ENCODE peak calls at places on chromosomes 16 and 17, in nine cellular contexts. One of them, this sample, is unnamed.

GRCh38 chr16:1538804-1539520 is 5.5 kb downstream of the TMEM204 start:
- DNase-seq in heart right ventricle: no peak
- DNase-seq in fibroblast of mammary gland: no peak
- DNase-seq in T-cell: no peak
- DNase-seq in kidney glomerular epithelial cell: no peak
- DNase-seq in MV-4-11: no peak
- DNase-seq in NCI-H510A: no peak
- DNase-seq in NCI-H1417: no peak
- DNase-seq in SW480: no peak
- DNase-seq in this sample: peak; percentile 71

GRCh38 chr17:888998-889401 is 90.6 kb downstream of the NXN start:
- DNase-seq in SW480: no peak
- DNase-seq in fibroblast of mammary gland: no peak
- DNase-seq in kidney glomerular epithelial cell: no peak
- DNase-seq in MV-4-11: peak; percentile 52
- DNase-seq in T-cell: peak; percentile 7
- DNase-seq in NCI-H510A: no peak
- DNase-seq in heart right ventricle: no peak
- DNase-seq in NCI-H1417: peak; percentile 60
- DNase-seq in this sample: no peak

GRCh38 chr16:86049641-86050040 is 150.7 kb downstream of the IRF8 start:
- DNase-seq in heart right ventricle: no peak
- DNase-seq in SW480: no peak
- DNase-seq in NCI-H510A: no peak
- DNase-seq in fibroblast of mammary gland: no peak
- DNase-seq in NCI-H1417: no peak
- DNase-seq in kidney glomerular epithelial cell: no peak
- DNase-seq in T-cell: no peak
- DNase-seq in MV-4-11: no peak
- DNase-seq in this sample: no peak

GRCh38 chr17:2087597-2088211 is 32.8 kb downstream of the HIC1 start:
- DNase-seq in heart right ventricle: peak; percentile 67
- DNase-seq in fibroblast of mammary gland: peak; percentile 64
- DNase-seq in kidney glomerular epithelial cell: no peak
- DNase-seq in NCI-H510A: no peak
- DNase-seq in T-cell: peak; percentile 9
- DNase-seq in NCI-H1417: no peak
- DNase-seq in MV-4-11: peak; percentile 99
- DNase-seq in SW480: no peak
- DNase-seq in this sample: no peak

GRCh38 chr17:13306310-13306962 is 288.6 kb upstream of the ELAC2 start:
- DNase-seq in SW480: peak; percentile 77
- DNase-seq in T-cell: no peak
- DNase-seq in kidney glomerular epithelial cell: peak; percentile 33
- DNase-seq in heart right ventricle: peak; percentile 25
- DNase-seq in MV-4-11: peak; percentile 95
- DNase-seq in NCI-H1417: no peak
- DNase-seq in NCI-H510A: no peak
- DNase-seq in fibroblast of mammary gland: peak; percentile 96
- DNase-seq in this sample: peak; percentile 49

GRCh38 chr17:49994085-49995054 is 654 bp downstream of the DLX3 start:
- DNase-seq in T-cell: no peak
- DNase-seq in fibroblast of mammary gland: no peak
- DNase-seq in heart right ventricle: no peak
- DNase-seq in NCI-H510A: peak; percentile 33
- DNase-seq in kidney glomerular epithelial cell: no peak
- DNase-seq in SW480: peak; percentile 69
- DNase-seq in MV-4-11: no peak
- DNase-seq in NCI-H1417: no peak
- DNase-seq in this sample: no peak

GRCh38 chr17:32275060-32276042 is 9.7 kb downstream of the RHBDL3 start:
- DNase-seq in SW480: peak; percentile 52
- DNase-seq in NCI-H510A: no peak
- DNase-seq in MV-4-11: peak; percentile 88
- DNase-seq in kidney glomerular epithelial cell: peak; percentile 40
- DNase-seq in fibroblast of mammary gland: peak; percentile 89
- DNase-seq in heart right ventricle: no peak
- DNase-seq in NCI-H1417: no peak
- DNase-seq in T-cell: no peak
- DNase-seq in this sample: no peak

GRCh38 chr17:80675451-80676095 is 130.9 kb downstream of the RPTOR start:
- DNase-seq in NCI-H1417: no peak
- DNase-seq in kidney glomerular epithelial cell: no peak
- DNase-seq in NCI-H510A: no peak
- DNase-seq in heart right ventricle: no peak
- DNase-seq in fibroblast of mammary gland: no peak
- DNase-seq in T-cell: no peak
- DNase-seq in MV-4-11: no peak
- DNase-seq in SW480: no peak
- DNase-seq in this sample: no peak

GRCh38 chr17:978110-979093 is 1.2 kb downstream of the NXN start:
- DNase-seq in kidney glomerular epithelial cell: peak; percentile 33
- DNase-seq in NCI-H510A: no peak
- DNase-seq in SW480: peak; percentile 9
- DNase-seq in fibroblast of mammary gland: peak; percentile 77
- DNase-seq in MV-4-11: no peak
- DNase-seq in NCI-H1417: no peak
- DNase-seq in heart right ventricle: peak; percentile 41
- DNase-seq in T-cell: no peak
- DNase-seq in this sample: peak; percentile 61

GRCh38 chr16:68227183-68227793 is 8.6 kb downstream of the ESRP2 start:
- DNase-seq in SW480: no peak
- DNase-seq in kidney glomerular epithelial cell: no peak
- DNase-seq in T-cell: no peak
- DNase-seq in NCI-H1417: no peak
- DNase-seq in NCI-H510A: no peak
- DNase-seq in fibroblast of mammary gland: no peak
- DNase-seq in heart right ventricle: no peak
- DNase-seq in MV-4-11: peak; percentile 17
- DNase-seq in this sample: no peak

GRCh38 chr16:19223235-19223847 is 55.3 kb downstream of the SYT17 start:
- DNase-seq in MV-4-11: peak; percentile 17
- DNase-seq in kidney glomerular epithelial cell: no peak
- DNase-seq in NCI-H1417: peak; percentile 40
- DNase-seq in heart right ventricle: no peak
- DNase-seq in fibroblast of mammary gland: peak; percentile 18
- DNase-seq in SW480: no peak
- DNase-seq in T-cell: no peak
- DNase-seq in NCI-H510A: no peak
- DNase-seq in this sample: peak; percentile 89

GRCh38 chr16:70695351-70696070 is 9.7 kb upstream of the MTSS2 start:
- DNase-seq in MV-4-11: peak; percentile 16
- DNase-seq in NCI-H1417: peak; percentile 5
- DNase-seq in heart right ventricle: peak; percentile 64
- DNase-seq in kidney glomerular epithelial cell: peak; percentile 42
- DNase-seq in T-cell: no peak
- DNase-seq in SW480: peak; percentile 41
- DNase-seq in NCI-H510A: peak; percentile 76
- DNase-seq in fibroblast of mammary gland: no peak
- DNase-seq in this sample: no peak

GRCh38 chr16:30894540-30895368 is 877 bp upstream of the BCL7C start:
- DNase-seq in kidney glomerular epithelial cell: no peak
- DNase-seq in SW480: no peak
- DNase-seq in heart right ventricle: no peak
- DNase-seq in fibroblast of mammary gland: no peak
- DNase-seq in T-cell: no peak
- DNase-seq in NCI-H510A: no peak
- DNase-seq in MV-4-11: no peak
- DNase-seq in NCI-H1417: no peak
- DNase-seq in this sample: no peak

GRCh38 chr17:50533720-50534148 is 1.2 kb downstream of the EPN3 start:
- DNase-seq in T-cell: no peak
- DNase-seq in SW480: no peak
- DNase-seq in fibroblast of mammary gland: peak; percentile 29
- DNase-seq in MV-4-11: no peak
- DNase-seq in kidney glomerular epithelial cell: peak; percentile 41
- DNase-seq in heart right ventricle: peak; percentile 61
- DNase-seq in NCI-H1417: no peak
- DNase-seq in NCI-H510A: peak; percentile 63
- DNase-seq in this sample: no peak

GRCh38 chr16:10980811-10981210 is 36.4 kb downstream of the CLEC16A start:
- DNase-seq in T-cell: no peak
- DNase-seq in MV-4-11: no peak
- DNase-seq in kidney glomerular epithelial cell: no peak
- DNase-seq in NCI-H1417: no peak
- DNase-seq in heart right ventricle: no peak
- DNase-seq in fibroblast of mammary gland: no peak
- DNase-seq in NCI-H510A: no peak
- DNase-seq in SW480: no peak
- DNase-seq in this sample: no peak

GRCh38 chr17:66348605-66349165 is 46.3 kb downstream of the PRKCA start:
- DNase-seq in T-cell: no peak
- DNase-seq in fibroblast of mammary gland: peak; percentile 84
- DNase-seq in NCI-H1417: peak; percentile 80
- DNase-seq in MV-4-11: peak; percentile 43
- DNase-seq in SW480: peak; percentile 73
- DNase-seq in heart right ventricle: peak; percentile 35
- DNase-seq in kidney glomerular epithelial cell: peak; percentile 81
- DNase-seq in NCI-H510A: peak; percentile 41
- DNase-seq in this sample: no peak

GRCh38 chr17:42918902-42919521 is 18.4 kb downstream of the G6PC1 start:
- DNase-seq in NCI-H1417: no peak
- DNase-seq in SW480: no peak
- DNase-seq in kidney glomerular epithelial cell: no peak
- DNase-seq in MV-4-11: no peak
- DNase-seq in heart right ventricle: no peak
- DNase-seq in fibroblast of mammary gland: no peak
- DNase-seq in T-cell: no peak
- DNase-seq in NCI-H510A: peak; percentile 19
- DNase-seq in this sample: no peak

GRCh38 chr17:32936157-32936893 is 8.4 kb downstream of the TMEM98 start:
- DNase-seq in heart right ventricle: no peak
- DNase-seq in SW480: no peak
- DNase-seq in fibroblast of mammary gland: no peak
- DNase-seq in NCI-H510A: no peak
- DNase-seq in kidney glomerular epithelial cell: no peak
- DNase-seq in T-cell: no peak
- DNase-seq in NCI-H1417: no peak
- DNase-seq in MV-4-11: no peak
- DNase-seq in this sample: no peak

GRCh38 chr17:16939271-16939576 is 32.7 kb downstream of the TNFRSF13B start:
- DNase-seq in heart right ventricle: no peak
- DNase-seq in T-cell: no peak
- DNase-seq in fibroblast of mammary gland: no peak
- DNase-seq in MV-4-11: no peak
- DNase-seq in NCI-H510A: no peak
- DNase-seq in NCI-H1417: no peak
- DNase-seq in kidney glomerular epithelial cell: no peak
- DNase-seq in SW480: no peak
- DNase-seq in this sample: no peak

GRCh38 chr17:63528183-63528582 is 5.0 kb downstream of the KCNH6 start:
- DNase-seq in heart right ventricle: no peak
- DNase-seq in kidney glomerular epithelial cell: no peak
- DNase-seq in MV-4-11: no peak
- DNase-seq in NCI-H1417: no peak
- DNase-seq in T-cell: no peak
- DNase-seq in fibroblast of mammary gland: no peak
- DNase-seq in NCI-H510A: no peak
- DNase-seq in SW480: no peak
- DNase-seq in this sample: no peak